ENCODE peak calls at places on chromosomes 4 and X, in ten cellular contexts. T, S, U, Y, M, R, O, H, W and C are unnamed samples. For H3K9me3, the result is how much of the 10 kb centered on the place peaks cover.

GRCh38 chrX:12162420-12162819 is 24.1 kb downstream of the FRMPD4 start:
- DNase-seq in T (no peak), S (no peak), U (no peak), Y (no peak), M (no peak), R (no peak), O (no peak), H (no peak), W (no peak), C (no peak)

GRCh38 chr4:105551968-105552746 is at the start of gene ARHGEF38:
- DNase-seq in T (peak), S (no peak), U (peak), Y (no peak), M (no peak), R (no peak), O (no peak), H (no peak), W (peak), C (no peak)

GRCh38 chr4:99966692-99967091 is 16.6 kb upstream of the H2AZ1 start:
- DNase-seq in T (no peak), S (no peak), U (no peak), Y (no peak), M (no peak), R (no peak), O (no peak), H (no peak), W (no peak), C (no peak)

GRCh38 chr4:113311047-113311446 is 261.6 kb downstream of the ANK2 start:
- DNase-seq in T (no peak), S (no peak), U (no peak), Y (no peak), M (no peak), R (no peak), O (no peak), H (no peak), W (no peak), C (no peak)

GRCh38 chr4:6474053-6474568 is 1.7 kb upstream of the PPP2R2C start:
- DNase-seq in T (no peak), S (no peak), U (no peak), Y (no peak), M (no peak), R (no peak), O (no peak), H (peak), W (no peak), C (no peak)

GRCh38 chr4:92969650-92970370 is 666.0 kb downstream of the GRID2 start:
- DNase-seq in T (no peak), S (no peak), U (no peak), Y (no peak), M (no peak), R (peak), O (no peak), H (no peak), W (no peak), C (no peak)

GRCh38 chrX:117936162-117936561 is 180.4 kb downstream of the KLHL13 start:
- DNase-seq in T (no peak), S (no peak), U (no peak), Y (no peak), M (no peak), R (no peak), O (no peak), H (no peak), W (no peak), C (no peak)

GRCh38 chr4:179989975-179990374 is 2253.2 kb upstream of the TENM3 start:
- DNase-seq in T (no peak), S (no peak), U (no peak), Y (no peak), M (no peak), R (no peak), O (no peak), H (no peak), W (no peak), C (no peak)

GRCh38 chrX:134362560-134363089 is 97.3 kb upstream of the HPRT1 start:
- DNase-seq in T (no peak), S (no peak), U (no peak), Y (no peak), M (no peak), R (no peak), O (no peak), H (no peak), W (no peak), C (no peak)

GRCh38 chr4:72302981-72303704 is 265.9 kb downstream of the ADAMTS3 start:
- DNase-seq in T (peak), S (peak), U (peak), Y (no peak), M (peak), R (peak), O (no peak), H (no peak), W (no peak), C (peak)

GRCh38 chrX:49912086-49912485 is 10.3 kb upstream of the CLCN5 start:
- DNase-seq in T (no peak), S (no peak), U (no peak), Y (no peak), M (no peak), R (no peak), O (no peak), H (no peak), W (no peak), C (no peak)

GRCh38 chr4:70844180-70844579 is 4.5 kb upstream of the GRSF1 start:
- DNase-seq in T (no peak), S (no peak), U (no peak), Y (no peak), M (no peak), R (no peak), O (peak), H (no peak), W (no peak), C (no peak)

DNA sequence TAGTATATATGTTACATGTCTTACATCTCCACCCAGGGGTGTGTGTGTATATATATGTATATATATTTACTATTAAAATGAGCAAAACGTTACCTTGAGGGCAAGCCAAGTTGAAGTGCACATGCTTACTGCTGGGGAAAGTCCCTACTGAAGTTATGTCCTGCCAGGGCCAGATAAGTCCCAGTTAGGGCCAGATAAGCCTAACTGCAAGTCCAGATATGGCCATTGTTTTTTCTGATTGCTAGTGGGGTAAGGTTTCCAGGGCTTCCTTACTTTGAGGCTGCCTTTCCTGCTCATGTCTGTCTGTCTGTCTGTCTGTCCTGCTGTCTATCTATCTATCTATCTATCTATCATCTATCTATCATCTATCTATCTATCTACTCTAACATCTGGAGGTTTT is 19.3 kb upstream of the ZNF81 start:
- DNase-seq in T (no peak), S (no peak), U (no peak), Y (no peak), M (no peak), R (no peak), O (no peak), H (no peak), W (no peak), C (no peak)
- H3K9me3 ChIP-seq in T (under half), S (under half), U (under half), Y (under half), M (under half), R (under half), O (under half), H (under half), W (under half), C (under half)

DNA sequence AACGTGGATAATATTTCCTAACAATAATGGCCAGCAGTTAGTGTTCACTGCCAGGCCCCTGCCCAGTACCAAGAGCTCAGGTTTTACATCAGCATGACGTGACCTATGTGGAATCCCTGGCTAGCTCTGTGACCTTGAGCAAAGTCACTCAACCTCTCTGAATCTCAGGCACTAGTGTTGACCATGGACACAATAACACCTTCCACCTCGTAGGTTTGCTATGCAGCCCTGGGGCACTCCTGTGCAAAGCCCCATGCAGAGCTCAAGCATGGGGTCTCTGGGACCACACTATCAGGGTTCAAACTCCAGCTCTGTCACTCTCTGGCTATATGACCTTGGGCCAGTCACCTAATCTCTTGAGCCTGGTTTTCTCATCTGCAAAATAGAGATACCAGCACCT is 38.7 kb upstream of the MSX1 start:
- DNase-seq in T (no peak), S (no peak), U (no peak), Y (no peak), M (no peak), R (no peak), O (no peak), H (no peak), W (no peak), C (no peak)
- H3K9me3 ChIP-seq in T (under half), S (under half), U (under half), Y (under half), M (under half), R (under half), O (under half), H (under half), W (under half), C (under half)

DNA sequence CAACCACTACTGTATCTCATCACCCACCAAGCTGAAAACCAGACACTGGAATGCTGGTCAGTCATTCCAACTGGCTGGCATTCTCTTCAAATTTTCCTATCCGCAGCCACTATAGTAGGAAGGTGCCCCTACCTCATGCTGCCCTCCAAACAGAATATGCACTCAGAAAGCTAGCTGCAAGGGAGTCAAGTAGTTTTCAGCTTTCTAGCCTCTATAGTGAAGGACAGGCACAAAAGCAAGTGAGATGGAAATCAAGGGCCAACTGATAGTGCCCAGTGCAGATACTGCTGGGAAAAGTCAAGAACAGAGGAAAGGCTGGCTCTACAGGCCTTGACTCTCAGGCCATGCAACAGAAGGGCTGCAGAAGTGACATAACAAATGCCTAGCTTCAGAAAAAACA is 47.2 kb downstream of the BCOR start:
- DNase-seq in T (no peak), S (no peak), U (no peak), Y (no peak), M (no peak), R (no peak), O (no peak), H (no peak), W (no peak), C (no peak)
- H3K9me3 ChIP-seq in T (under half), S (under half), U (under half), Y (under half), M (under half), R (under half), O (under half), H (under half), W (under half), C (under half)

DNA sequence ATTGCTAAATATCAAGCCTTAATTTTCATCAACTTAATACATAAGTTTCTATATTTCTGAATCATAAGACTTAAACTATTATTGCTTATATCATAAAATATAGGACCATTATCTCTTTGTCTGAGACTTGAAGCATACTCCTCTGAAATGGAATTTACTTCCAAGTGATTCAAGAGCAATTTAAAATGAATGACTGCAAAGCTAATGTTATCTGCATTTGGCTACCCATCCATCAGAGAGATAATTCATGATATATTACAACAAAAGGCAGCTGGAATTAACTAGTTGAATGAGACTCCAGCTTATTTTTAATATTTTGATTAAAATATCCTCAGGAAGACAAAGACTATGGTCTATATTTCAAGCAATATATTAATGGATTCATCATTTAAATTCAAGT is 208.6 kb downstream of the UNC5C start:
- DNase-seq in T (no peak), S (no peak), U (no peak), Y (no peak), M (no peak), R (no peak), O (no peak), H (no peak), W (no peak), C (no peak)
- H3K9me3 ChIP-seq in T (under half), S (under half), U (under half), Y (under half), M (under half), R (under half), O (under half), H (under half), W (under half), C (under half)